ENCODE peak calls at places on chromosome 10, in eight cellular contexts. I is HCT116; K is activated T-cell treated with anti-CD3 and anti-CD28 coated beads, Interleukin-2, amount 50 U/mL, for 72 hours; R is T-cell; A is NCI-H2029; U is hippocampal formation; J is activated CD4-positive, CD25-positive, alpha-beta regulatory T cell; F is GOT3. L is an unnamed sample.

GRCh38 chr10:100566561-100566960 is 30.8 kb downstream of the HIF1AN start:
- DNase-seq in F (no peak), R (no peak), I (no peak), U (no peak), A (no peak), K (no peak), J (no peak), L (no peak)

GRCh38 chr10:4663162-4663992 is 162.6 kb upstream of the AKR1E2 start:
- DNase-seq in R (no peak), I (peak; percentile 97), A (peak; percentile 69), F (peak; percentile 39), K (peak; percentile 21), U (no peak), J (no peak), L (peak; percentile 35)

GRCh38 chr10:118568327-118568848 is 27.1 kb downstream of the PRLHR start:
- DNase-seq in U (peak; percentile 45), I (peak; percentile 63), R (peak; percentile 42), K (peak; percentile 53), J (no peak), A (peak; percentile 1), F (no peak), L (peak; percentile 42)

GRCh38 chr10:15106352-15107013 is 9.3 kb downstream of the RPP38 start:
- DNase-seq in J (peak; percentile 54), U (peak; percentile 23), A (no peak), R (peak; percentile 59), K (peak; percentile 63), F (no peak), I (peak; percentile 50), L (no peak)

GRCh38 chr10:124912052-124912435 is 29.9 kb upstream of the ZRANB1 start:
- DNase-seq in A (no peak), K (no peak), F (no peak), R (no peak), U (no peak), I (no peak), J (no peak), L (no peak)

GRCh38 chr10:124992462-124993344 is 50.8 kb downstream of the ZRANB1 start:
- DNase-seq in K (no peak), A (peak; percentile 6), U (peak; percentile 79), I (peak; percentile 43), F (no peak), J (no peak), R (no peak), L (no peak)

GRCh38 chr10:93742633-93743349 is 14.9 kb upstream of the LGI1 start:
- DNase-seq in U (no peak), A (no peak), K (no peak), I (no peak), F (no peak), J (no peak), R (no peak), L (no peak)

GRCh38 chr10:29618341-29619171 is 16.2 kb downstream of the SVIL start:
- DNase-seq in R (no peak), J (no peak), U (no peak), K (no peak), A (no peak), I (no peak), F (no peak), L (peak; percentile 37)

GRCh38 chr10:132574783-132575319 is 37.3 kb downstream of the INPP5A start:
- DNase-seq in I (no peak), K (no peak), R (no peak), J (no peak), F (no peak), U (no peak), A (no peak), L (no peak)

GRCh38 chr10:131997366-131998049 is 15.8 kb upstream of the BNIP3 start:
- DNase-seq in K (no peak), F (no peak), A (peak; percentile 53), R (no peak), I (no peak), U (no peak), J (no peak), L (peak; percentile 83)

GRCh38 chr10:78559514-78560392 is 509.0 kb upstream of the ZMIZ1 start:
- DNase-seq in R (no peak), A (no peak), K (no peak), U (no peak), J (no peak), F (no peak), I (no peak), L (no peak)

GRCh38 chr10:21756707-21757600 is 222.9 kb downstream of the MLLT10 start:
- DNase-seq in A (no peak), F (no peak), U (no peak), J (no peak), R (no peak), I (no peak), K (no peak), L (no peak)

GRCh38 chr10:88076027-88076880 is 212.8 kb downstream of the PTEN start:
- DNase-seq in U (no peak), A (no peak), K (no peak), R (no peak), J (no peak), F (no peak), I (no peak), L (no peak)

GRCh38 chr10:13414855-13415254 is 66.8 kb upstream of the SEPHS1 start:
- DNase-seq in U (no peak), I (peak; percentile 43), A (no peak), J (no peak), F (no peak), R (no peak), K (no peak), L (no peak)

GRCh38 chr10:11647676-11648075 is 36.2 kb upstream of the USP6NL start:
- DNase-seq in A (no peak), F (no peak), R (no peak), J (no peak), K (no peak), I (no peak), U (no peak), L (no peak)

L was measured in pancreas.